ENCODE peak calls at places on chromosomes 16 and 17, in five cellular contexts. X is M059J, F is retina, Z is thoracic aorta, O is ecto neural progenitor cell. A is an unnamed sample.

GRCh38 chr16:83224642-83225041 is 583.1 kb upstream of the HSBP1 start:
- DNase-seq in X (no peak), F (no peak), Z (no peak), O (no peak), A (no peak)

GRCh38 chr16:28974007-28974436 is 556 bp upstream of the SPNS1 start:
- DNase-seq in X (peak), F (no peak), Z (no peak), O (peak), A (peak)

GRCh38 chr16:28274676-28275075 is 17.6 kb upstream of the SBK1 start:
- DNase-seq in X (no peak), F (no peak), Z (no peak), O (no peak), A (no peak)

GRCh38 chr16:23020084-23020483 is 129.2 kb downstream of the USP31 start:
- DNase-seq in X (peak), F (no peak), Z (no peak), O (no peak), A (no peak)

GRCh38 chr16:66041907-66042306 is 324.6 kb upstream of the CDH5 start:
- DNase-seq in X (no peak), F (no peak), Z (no peak), O (no peak), A (no peak)

GRCh38 chr16:83458612-83459011 is 349.2 kb upstream of the HSBP1 start:
- DNase-seq in X (peak), F (no peak), Z (no peak), O (no peak), A (peak)

GRCh38 chr16:72042157-72042660 is 12.1 kb upstream of the HP start:
- DNase-seq in X (peak), F (no peak), Z (no peak), O (no peak), A (peak)

GRCh38 chr16:27974896-27975540 is 88.5 kb downstream of the GSG1L start:
- DNase-seq in X (no peak), F (no peak), Z (no peak), O (no peak), A (no peak)

GRCh38 chr17:41647038-41647813 is 22.9 kb upstream of the KRT17 start:
- DNase-seq in X (no peak), F (no peak), Z (no peak), O (no peak), A (no peak)

GRCh38 chr17:57672971-57673370 is 72.1 kb downstream of the CCDC182 start:
- DNase-seq in X (no peak), F (no peak), Z (no peak), O (peak), A (no peak)

GRCh38 chr16:1972490-1972877 is 631 bp downstream of the TBL3 start:
- DNase-seq in X (peak), F (no peak), Z (no peak), O (no peak), A (no peak)

GRCh38 chr16:86448306-86448705 is 62.0 kb upstream of the FOXF1 start:
- DNase-seq in X (no peak), F (no peak), Z (no peak), O (no peak), A (no peak)

GRCh38 chr17:34235389-34236028 is 19.6 kb upstream of the CCL2 start:
- DNase-seq in X (peak), F (no peak), Z (no peak), O (no peak), A (peak)

GRCh38 chr16:84832488-84833141 is 12.8 kb downstream of the CRISPLD2 start:
- DNase-seq in X (peak), F (no peak), Z (peak), O (no peak), A (peak)

GRCh38 chr17:28597606-28598383 is 1.0 kb downstream of the SPAG5 start:
- DNase-seq in X (no peak), F (no peak), Z (no peak), O (no peak), A (no peak)

GRCh38 chr16:79408355-79408754 is 192.2 kb downstream of the MAF start:
- DNase-seq in X (no peak), F (no peak), Z (no peak), O (no peak), A (no peak)

GRCh38 chr17:39737331-39737760 is 392 bp upstream of the GRB7 start:
- DNase-seq in X (no peak), F (no peak), Z (no peak), O (no peak), A (no peak)

GRCh38 chr17:33299115-33299514 is 6.0 kb upstream of the ASIC2 start:
- DNase-seq in X (no peak), F (no peak), Z (no peak), O (no peak), A (no peak)

GRCh38 chr16:30934827-30935557 is 11.6 kb downstream of the FBXL19 start:
- DNase-seq in X (peak), F (no peak), Z (no peak), O (peak), A (peak)

GRCh38 chr17:44213403-44214229 is 5.9 kb downstream of the UBTF start:
- DNase-seq in X (no peak), F (no peak), Z (no peak), O (no peak), A (no peak)

GRCh38 chr17:73644145-73645049 is at the start of gene SDK2:
- DNase-seq in X (no peak), F (peak), Z (no peak), O (peak), A (peak)

GRCh38 chr17:7046127-7046724 is 2.3 kb upstream of the SLC16A11 start:
- DNase-seq in X (no peak), F (peak), Z (no peak), O (peak), A (no peak)

GRCh38 chr16:66403531-66404145 is 23.5 kb upstream of the BEAN1 start:
- DNase-seq in X (no peak), F (no peak), Z (no peak), O (no peak), A (no peak)

GRCh38 chr16:58280846-58281301 is 14.0 kb downstream of the PRSS54 start:
- DNase-seq in X (peak), F (no peak), Z (no peak), O (no peak), A (peak)

GRCh38 chr17:77503293-77503655 is 362.5 kb downstream of the SEC14L1 start:
- DNase-seq in X (no peak), F (no peak), Z (no peak), O (no peak), A (no peak)

GRCh38 chr17:14582996-14583395 is 282.1 kb downstream of the HS3ST3B1 start:
- DNase-seq in X (no peak), F (no peak), Z (no peak), O (no peak), A (no peak)

GRCh38 chr17:76940293-76940692 is 72.1 kb downstream of the MGAT5B start:
- DNase-seq in X (no peak), F (no peak), Z (no peak), O (no peak), A (no peak)

GRCh38 chr16:28478511-28479180 is 6.5 kb upstream of the NPIPB7 start:
- DNase-seq in X (no peak), F (no peak), Z (no peak), O (no peak), A (no peak)

GRCh38 chr17:13671771-13672170 is 70.0 kb upstream of the HS3ST3A1 start:
- DNase-seq in X (peak), F (no peak), Z (no peak), O (no peak), A (peak)

GRCh38 chr16:20410153-20410723 is 904 bp downstream of the ACSM5 start:
- DNase-seq in X (peak), F (no peak), Z (no peak), O (no peak), A (no peak)

GRCh38 chr17:29107933-29108805 is 65.2 kb downstream of the PIPOX start:
- DNase-seq in X (peak), F (peak), Z (no peak), O (no peak), A (no peak)

GRCh38 chr16:30948087-30948955 is 547 bp upstream of the ORAI3 start:
- DNase-seq in X (peak), F (peak), Z (peak), O (peak), A (peak)

GRCh38 chr17:153851-154250 is 16.5 kb downstream of the SCGB1C2 start:
- DNase-seq in X (peak), F (no peak), Z (no peak), O (no peak), A (no peak)

GRCh38 chr16:54282202-54282922 is 4.2 kb downstream of the IRX3 start:
- DNase-seq in X (no peak), F (peak), Z (no peak), O (peak), A (peak)